ENCODE peak calls at places on chromosome X, in five cellular contexts. G is transverse colon, N is colonic mucosa, F is GM12865, S is activated B cell treated with CpG ODN at 0.5 μM for 24 hours. Z is an unnamed sample.

GRCh38 chrX:37349131-37350033 is at the start of gene PRRG1:
- DNase-seq in F (no peak), G (peak), N (peak), S (no peak), Z (peak)

GRCh38 chrX:150857453-150857852 is 41.0 kb downstream of the CD99L2 start:
- DNase-seq in F (no peak), G (no peak), N (no peak), S (no peak), Z (no peak)

GRCh38 chrX:23752740-23753435 is 9.8 kb upstream of the ACOT9 start:
- DNase-seq in F (no peak), G (no peak), S (no peak), N (no peak), Z (no peak)

GRCh38 chrX:54891573-54891972 is 29.1 kb upstream of the TRO start:
- DNase-seq in G (peak), F (peak), S (no peak), N (peak), Z (no peak)

GRCh38 chrX:150255441-150256296 is 107.4 kb upstream of the MAMLD1 start:
- DNase-seq in S (no peak), G (no peak), N (no peak), F (no peak), Z (no peak)

GRCh38 chrX:42754129-42754528 is 23.8 kb downstream of the PPP1R2C start:
- DNase-seq in S (no peak), G (no peak), F (no peak), N (no peak), Z (no peak)

GRCh38 chrX:154802838-154803410 is 2.4 kb downstream of the MPP1 start:
- DNase-seq in N (no peak), S (no peak), F (no peak), G (no peak), Z (no peak)

GRCh38 chrX:113929004-113929403 is 654.9 kb upstream of the HTR2C start:
- DNase-seq in S (no peak), G (peak), F (peak), N (peak), Z (no peak)

GRCh38 chrX:51336584-51336983 is 4.0 kb downstream of the NUDT10 start:
- DNase-seq in F (peak), G (no peak), N (no peak), S (no peak), Z (peak)

GRCh38 chrX:111519215-111519614 is 7.8 kb downstream of the SERTM2 start:
- DNase-seq in F (no peak), G (peak), S (no peak), N (no peak), Z (no peak)

GRCh38 chrX:46587158-46587557 is 13.6 kb downstream of the CHST7 start:
- DNase-seq in F (peak), S (no peak), N (no peak), G (no peak), Z (no peak)

GRCh38 chrX:3370656-3371055 is 24.2 kb upstream of the MXRA5 start:
- DNase-seq in N (no peak), G (no peak), S (no peak), F (no peak), Z (no peak)

GRCh38 chrX:107448625-107449468 is 605 bp upstream of the FRMPD3 start:
- DNase-seq in N (no peak), G (no peak), F (peak), S (no peak), Z (no peak)

GRCh38 chrX:133674726-133675470 is 259.6 kb upstream of the GPC4 start:
- DNase-seq in N (no peak), F (no peak), G (no peak), S (no peak), Z (no peak)

GRCh38 chrX:124042042-124042441 is 80.5 kb downstream of the STAG2 start:
- DNase-seq in G (no peak), S (no peak), F (no peak), N (no peak), Z (no peak)

GRCh38 chrX:25013593-25014365 is 2.0 kb downstream of the ARX start:
- DNase-seq in S (no peak), G (no peak), F (peak), N (no peak), Z (no peak)

GRCh38 chrX:114675365-114675764 is 91.5 kb downstream of the HTR2C start:
- DNase-seq in N (no peak), S (no peak), G (no peak), F (no peak), Z (no peak)

GRCh38 chrX:73214366-73215094 is at the start of gene NAP1L2:
- DNase-seq in N (peak), S (no peak), F (peak), G (peak), Z (no peak)

GRCh38 chrX:152451731-152451980 is 541 bp upstream of the GABRA3 start:
- DNase-seq in F (no peak), S (no peak), N (no peak), G (no peak), Z (no peak)

GRCh38 chrX:131792789-131793462 is 230.2 kb upstream of the STK26 start:
- DNase-seq in N (peak), G (peak), F (peak), S (no peak), Z (no peak)

GRCh38 chrX:23008431-23009099 is 8.8 kb downstream of the DDX53 start:
- DNase-seq in N (no peak), F (peak), G (no peak), S (no peak), Z (no peak)

GRCh38 chrX:129823115-129823514 is 20.6 kb downstream of the ZDHHC9 start:
- DNase-seq in G (peak), S (no peak), N (peak), F (peak), Z (no peak)

GRCh38 chrX:1483843-1484637 is 31.3 kb upstream of the ASMTL start:
- DNase-seq in F (peak), G (no peak), S (no peak), N (no peak), Z (no peak)

GRCh38 chrX:80879916-80880315 is 70.2 kb upstream of the BRWD3 start:
- DNase-seq in N (no peak), F (no peak), S (no peak), G (no peak), Z (no peak)

GRCh38 chrX:153765138-153766079 is 1.4 kb downstream of the PLXNB3 start:
- DNase-seq in F (peak), S (no peak), G (peak), N (no peak), Z (no peak)

GRCh38 chrX:97399400-97399799 is 515.7 kb downstream of the RPA4 start:
- DNase-seq in F (peak), S (no peak), N (no peak), G (no peak), Z (no peak)

GRCh38 chrX:13647709-13648212 is 5.2 kb upstream of the TCEANC start:
- DNase-seq in F (no peak), N (peak), S (no peak), G (peak), Z (no peak)

GRCh38 chrX:120402363-120402762 is 40.5 kb downstream of the ATP1B4 start:
- DNase-seq in F (no peak), G (no peak), S (no peak), N (no peak), Z (no peak)

GRCh38 chrX:17266171-17266570 is 108.8 kb upstream of the NHS start:
- DNase-seq in N (no peak), S (no peak), G (no peak), F (no peak), Z (no peak)

GRCh38 chrX:15269618-15270521 is at the start of gene ASB9:
- DNase-seq in F (peak), N (peak), S (no peak), G (peak), Z (no peak)

GRCh38 chrX:50075630-50076349 is 125.0 kb downstream of the AKAP4 start:
- DNase-seq in F (no peak), N (no peak), G (no peak), S (no peak), Z (no peak)

GRCh38 chrX:21657318-21658151 is 595 bp downstream of the KLHL34 start:
- DNase-seq in N (no peak), F (no peak), G (no peak), S (no peak), Z (no peak)

GRCh38 chrX:101550362-101550761 is at the start of gene ARMCX1:
- DNase-seq in N (peak), F (peak), S (no peak), G (peak), Z (peak)

GRCh38 chrX:11760958-11761357 is 2.9 kb downstream of the MSL3 start:
- DNase-seq in G (no peak), S (no peak), F (no peak), N (no peak), Z (no peak)

GRCh38 chrX:119516157-119516702 is 48.0 kb downstream of the SLC25A5 start:
- DNase-seq in N (peak), S (peak), G (peak), F (peak), Z (peak)

GRCh38 chrX:46628406-46629371 is 55.1 kb downstream of the CHST7 start:
- DNase-seq in N (no peak), G (peak), F (peak), S (peak), Z (no peak)

GRCh38 chrX:68823413-68824151 is 5.2 kb upstream of the EFNB1 start:
- DNase-seq in F (no peak), N (no peak), S (no peak), G (no peak), Z (no peak)
- TF ChIP-seq CTCF in F (no peak), N (no peak), S (no peak), G (no peak), Z (no peak)

DNA sequence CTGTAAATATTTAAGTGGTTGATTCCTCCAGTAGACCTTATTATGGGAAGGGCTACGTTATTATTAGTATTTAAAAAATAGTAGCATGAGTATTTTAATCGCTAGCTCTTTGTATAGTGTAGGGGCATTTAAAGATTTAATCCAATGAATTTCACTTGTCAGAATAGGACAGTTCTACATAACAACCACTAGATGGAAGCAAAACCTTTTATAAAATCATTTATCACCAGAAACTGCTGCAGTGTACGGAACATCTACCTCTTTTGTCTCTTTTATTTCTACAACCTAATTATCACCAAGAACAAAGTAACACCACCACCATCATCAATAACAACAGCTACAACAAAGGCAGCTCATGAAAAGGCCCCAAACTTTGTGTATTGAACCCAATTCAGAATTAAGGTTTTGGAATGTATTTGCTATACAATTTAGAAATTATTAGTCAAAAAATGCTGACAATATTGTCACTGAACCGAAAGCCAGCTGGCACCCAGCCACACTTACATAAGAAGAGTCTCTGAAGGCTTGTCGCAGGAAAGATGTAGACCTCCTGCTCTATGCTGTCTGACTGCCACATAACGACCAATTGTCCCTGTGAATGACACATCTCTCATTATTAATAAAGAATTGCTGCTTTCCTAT is 260.9 kb upstream of the RPS6KA3 start:
- DNase-seq in G (no peak), F (no peak), N (no peak), S (no peak), Z (no peak)
- TF ChIP-seq CTCF in G (peak), F (peak), N (peak), S (no peak), Z (peak)

GRCh38 chrX:118325453-118325852 is 20.5 kb upstream of the WDR44 start:
- DNase-seq in F (peak), N (no peak), G (no peak), S (no peak), Z (no peak)
- TF ChIP-seq CTCF in F (peak), N (no peak), G (no peak), S (no peak), Z (peak)

GRCh38 chrX:7190157-7190556 is 42.2 kb upstream of the PUDP start:
- DNase-seq in N (no peak), S (no peak), G (no peak), F (no peak), Z (no peak)
- TF ChIP-seq CTCF in N (no peak), S (no peak), G (no peak), F (peak), Z (no peak)

Z was measured in D721Med.